ENCODE peak calls at places on chromosome 5, in nine cellular contexts. One of them, this sample, is unnamed.

GRCh38 chr5:72134226-72134625 is 27.0 kb downstream of the MAP1B start:
- DNase-seq in GM10248: no peak
- DNase-seq in RWPE1: no peak
- DNase-seq in A549: no peak
- DNase-seq in right cardiac atrium: no peak
- DNase-seq in activated effector memory CD4-positive, alpha-beta T cell treated with anti-CD3 and anti-CD28 coated beads, Interleukin-2, amount 50 U/mL, for 16 hours: no peak
- DNase-seq in HTR-8/SVneo: no peak
- DNase-seq in hypothalamus: no peak
- DNase-seq in cardiac muscle cell: no peak
- DNase-seq in this sample: no peak

GRCh38 chr5:11909471-11909870 is 5.2 kb upstream of the CTNND2 start:
- DNase-seq in A549: no peak
- DNase-seq in right cardiac atrium: no peak
- DNase-seq in cardiac muscle cell: no peak
- DNase-seq in GM10248: no peak
- DNase-seq in RWPE1: no peak
- DNase-seq in HTR-8/SVneo: no peak
- DNase-seq in hypothalamus: no peak
- DNase-seq in activated effector memory CD4-positive, alpha-beta T cell treated with anti-CD3 and anti-CD28 coated beads, Interleukin-2, amount 50 U/mL, for 16 hours: no peak
- DNase-seq in this sample: no peak

GRCh38 chr5:60494635-60495034 is 205.3 kb downstream of the DEPDC1B start:
- DNase-seq in GM10248: peak; percentile 28
- DNase-seq in hypothalamus: no peak
- DNase-seq in cardiac muscle cell: no peak
- DNase-seq in HTR-8/SVneo: no peak
- DNase-seq in right cardiac atrium: no peak
- DNase-seq in A549: no peak
- DNase-seq in RWPE1: no peak
- DNase-seq in activated effector memory CD4-positive, alpha-beta T cell treated with anti-CD3 and anti-CD28 coated beads, Interleukin-2, amount 50 U/mL, for 16 hours: no peak
- DNase-seq in this sample: no peak

GRCh38 chr5:139197710-139198669 is at the start of gene SIL1:
- DNase-seq in cardiac muscle cell: peak; percentile 98
- DNase-seq in right cardiac atrium: peak; percentile 99
- DNase-seq in hypothalamus: peak; percentile 94
- DNase-seq in RWPE1: peak; percentile 98
- DNase-seq in HTR-8/SVneo: peak; percentile 95
- DNase-seq in activated effector memory CD4-positive, alpha-beta T cell treated with anti-CD3 and anti-CD28 coated beads, Interleukin-2, amount 50 U/mL, for 16 hours: peak; percentile 98
- DNase-seq in GM10248: peak; percentile 98
- DNase-seq in A549: peak; percentile 93
- DNase-seq in this sample: peak; percentile 89

GRCh38 chr5:120457839-120458507 is 6.1 kb upstream of the PRR16 start:
- DNase-seq in right cardiac atrium: peak; percentile 88
- DNase-seq in A549: peak; percentile 63
- DNase-seq in cardiac muscle cell: peak; percentile 82
- DNase-seq in hypothalamus: peak; percentile 2
- DNase-seq in RWPE1: peak; percentile 29
- DNase-seq in activated effector memory CD4-positive, alpha-beta T cell treated with anti-CD3 and anti-CD28 coated beads, Interleukin-2, amount 50 U/mL, for 16 hours: peak; percentile 67
- DNase-seq in HTR-8/SVneo: peak; percentile 37
- DNase-seq in GM10248: peak; percentile 44
- DNase-seq in this sample: peak; percentile 11

GRCh38 chr5:178107889-178108288 is 5.4 kb upstream of the N4BP3 start:
- DNase-seq in right cardiac atrium: no peak
- DNase-seq in HTR-8/SVneo: no peak
- DNase-seq in GM10248: no peak
- DNase-seq in hypothalamus: no peak
- DNase-seq in RWPE1: no peak
- DNase-seq in A549: no peak
- DNase-seq in activated effector memory CD4-positive, alpha-beta T cell treated with anti-CD3 and anti-CD28 coated beads, Interleukin-2, amount 50 U/mL, for 16 hours: no peak
- DNase-seq in cardiac muscle cell: no peak
- DNase-seq in this sample: no peak

GRCh38 chr5:83552275-83552674 is 80.7 kb downstream of the VCAN start:
- DNase-seq in right cardiac atrium: no peak
- DNase-seq in A549: no peak
- DNase-seq in HTR-8/SVneo: no peak
- DNase-seq in RWPE1: peak; percentile 24
- DNase-seq in GM10248: no peak
- DNase-seq in hypothalamus: no peak
- DNase-seq in activated effector memory CD4-positive, alpha-beta T cell treated with anti-CD3 and anti-CD28 coated beads, Interleukin-2, amount 50 U/mL, for 16 hours: no peak
- DNase-seq in cardiac muscle cell: no peak
- DNase-seq in this sample: no peak

GRCh38 chr5:10439692-10440091 is 2.0 kb upstream of the ROPN1L start:
- DNase-seq in cardiac muscle cell: no peak
- DNase-seq in HTR-8/SVneo: no peak
- DNase-seq in A549: no peak
- DNase-seq in activated effector memory CD4-positive, alpha-beta T cell treated with anti-CD3 and anti-CD28 coated beads, Interleukin-2, amount 50 U/mL, for 16 hours: no peak
- DNase-seq in right cardiac atrium: no peak
- DNase-seq in RWPE1: no peak
- DNase-seq in hypothalamus: no peak
- DNase-seq in GM10248: no peak
- DNase-seq in this sample: no peak

GRCh38 chr5:72046106-72046505 is 61.2 kb upstream of the MAP1B start:
- DNase-seq in A549: no peak
- DNase-seq in activated effector memory CD4-positive, alpha-beta T cell treated with anti-CD3 and anti-CD28 coated beads, Interleukin-2, amount 50 U/mL, for 16 hours: no peak
- DNase-seq in GM10248: no peak
- DNase-seq in hypothalamus: no peak
- DNase-seq in HTR-8/SVneo: no peak
- DNase-seq in RWPE1: no peak
- DNase-seq in right cardiac atrium: no peak
- DNase-seq in cardiac muscle cell: no peak
- DNase-seq in this sample: no peak

GRCh38 chr5:36686881-36687280 is 80.5 kb downstream of the SLC1A3 start:
- DNase-seq in RWPE1: no peak
- DNase-seq in HTR-8/SVneo: no peak
- DNase-seq in hypothalamus: no peak
- DNase-seq in A549: no peak
- DNase-seq in cardiac muscle cell: no peak
- DNase-seq in GM10248: no peak
- DNase-seq in activated effector memory CD4-positive, alpha-beta T cell treated with anti-CD3 and anti-CD28 coated beads, Interleukin-2, amount 50 U/mL, for 16 hours: no peak
- DNase-seq in right cardiac atrium: no peak
- DNase-seq in this sample: peak; percentile 49

GRCh38 chr5:39093351-39093749 is 19.2 kb upstream of the RICTOR start:
- DNase-seq in hypothalamus: no peak
- DNase-seq in RWPE1: no peak
- DNase-seq in GM10248: no peak
- DNase-seq in cardiac muscle cell: peak; percentile 9
- DNase-seq in right cardiac atrium: no peak
- DNase-seq in A549: no peak
- DNase-seq in HTR-8/SVneo: no peak
- DNase-seq in activated effector memory CD4-positive, alpha-beta T cell treated with anti-CD3 and anti-CD28 coated beads, Interleukin-2, amount 50 U/mL, for 16 hours: no peak
- DNase-seq in this sample: no peak

GRCh38 chr5:132481243-132482211 is 9.0 kb downstream of the IRF1 start:
- DNase-seq in right cardiac atrium: no peak
- DNase-seq in cardiac muscle cell: no peak
- DNase-seq in HTR-8/SVneo: no peak
- DNase-seq in A549: no peak
- DNase-seq in activated effector memory CD4-positive, alpha-beta T cell treated with anti-CD3 and anti-CD28 coated beads, Interleukin-2, amount 50 U/mL, for 16 hours: peak; percentile 75
- DNase-seq in hypothalamus: no peak
- DNase-seq in GM10248: no peak
- DNase-seq in RWPE1: no peak
- DNase-seq in this sample: no peak

GRCh38 chr5:119250946-119251901 is 104.6 kb upstream of the TNFAIP8 start:
- DNase-seq in activated effector memory CD4-positive, alpha-beta T cell treated with anti-CD3 and anti-CD28 coated beads, Interleukin-2, amount 50 U/mL, for 16 hours: no peak
- DNase-seq in HTR-8/SVneo: no peak
- DNase-seq in cardiac muscle cell: peak; percentile 6
- DNase-seq in A549: no peak
- DNase-seq in RWPE1: no peak
- DNase-seq in GM10248: no peak
- DNase-seq in right cardiac atrium: no peak
- DNase-seq in hypothalamus: no peak
- DNase-seq in this sample: no peak

GRCh38 chr5:59249160-59249559 is 644.4 kb downstream of the PDE4D start:
- DNase-seq in HTR-8/SVneo: no peak
- DNase-seq in RWPE1: no peak
- DNase-seq in activated effector memory CD4-positive, alpha-beta T cell treated with anti-CD3 and anti-CD28 coated beads, Interleukin-2, amount 50 U/mL, for 16 hours: no peak
- DNase-seq in right cardiac atrium: no peak
- DNase-seq in hypothalamus: no peak
- DNase-seq in GM10248: no peak
- DNase-seq in A549: no peak
- DNase-seq in cardiac muscle cell: no peak
- DNase-seq in this sample: no peak

GRCh38 chr5:15852217-15852616 is 327.4 kb downstream of the MARCHF11 start:
- DNase-seq in HTR-8/SVneo: no peak
- DNase-seq in GM10248: no peak
- DNase-seq in right cardiac atrium: no peak
- DNase-seq in hypothalamus: no peak
- DNase-seq in A549: no peak
- DNase-seq in RWPE1: no peak
- DNase-seq in activated effector memory CD4-positive, alpha-beta T cell treated with anti-CD3 and anti-CD28 coated beads, Interleukin-2, amount 50 U/mL, for 16 hours: no peak
- DNase-seq in cardiac muscle cell: no peak
- DNase-seq in this sample: no peak

GRCh38 chr5:172345886-172346285 is 62.3 kb upstream of the UBTD2 start:
- DNase-seq in A549: no peak
- DNase-seq in RWPE1: no peak
- DNase-seq in cardiac muscle cell: no peak
- DNase-seq in activated effector memory CD4-positive, alpha-beta T cell treated with anti-CD3 and anti-CD28 coated beads, Interleukin-2, amount 50 U/mL, for 16 hours: no peak
- DNase-seq in right cardiac atrium: no peak
- DNase-seq in HTR-8/SVneo: no peak
- DNase-seq in GM10248: no peak
- DNase-seq in hypothalamus: no peak
- DNase-seq in this sample: no peak

GRCh38 chr5:417765-418559 is 25.0 kb upstream of the EXOC3 start:
- DNase-seq in hypothalamus: no peak
- DNase-seq in right cardiac atrium: no peak
- DNase-seq in HTR-8/SVneo: no peak
- DNase-seq in GM10248: no peak
- DNase-seq in cardiac muscle cell: no peak
- DNase-seq in RWPE1: no peak
- DNase-seq in activated effector memory CD4-positive, alpha-beta T cell treated with anti-CD3 and anti-CD28 coated beads, Interleukin-2, amount 50 U/mL, for 16 hours: no peak
- DNase-seq in A549: no peak
- DNase-seq in this sample: no peak

GRCh38 chr5:168651654-168652053 is 72.5 kb upstream of the PANK3 start:
- DNase-seq in HTR-8/SVneo: peak; percentile 60
- DNase-seq in activated effector memory CD4-positive, alpha-beta T cell treated with anti-CD3 and anti-CD28 coated beads, Interleukin-2, amount 50 U/mL, for 16 hours: no peak
- DNase-seq in A549: peak; percentile 49
- DNase-seq in GM10248: no peak
- DNase-seq in cardiac muscle cell: peak; percentile 90
- DNase-seq in right cardiac atrium: no peak
- DNase-seq in RWPE1: peak; percentile 90
- DNase-seq in hypothalamus: no peak
- DNase-seq in this sample: no peak

GRCh38 chr5:77235881-77236560 is 25.5 kb downstream of the PDE8B start:
- DNase-seq in RWPE1: no peak
- DNase-seq in hypothalamus: no peak
- DNase-seq in cardiac muscle cell: no peak
- DNase-seq in HTR-8/SVneo: no peak
- DNase-seq in A549: no peak
- DNase-seq in right cardiac atrium: no peak
- DNase-seq in activated effector memory CD4-positive, alpha-beta T cell treated with anti-CD3 and anti-CD28 coated beads, Interleukin-2, amount 50 U/mL, for 16 hours: no peak
- DNase-seq in GM10248: no peak
- DNase-seq in this sample: no peak

GRCh38 chr5:149002761-149003689 is 59.8 kb downstream of the SH3TC2 start:
- DNase-seq in HTR-8/SVneo: peak; percentile 53
- DNase-seq in GM10248: no peak
- DNase-seq in hypothalamus: no peak
- DNase-seq in cardiac muscle cell: no peak
- DNase-seq in A549: peak; percentile 27
- DNase-seq in right cardiac atrium: no peak
- DNase-seq in RWPE1: peak; percentile 69
- DNase-seq in activated effector memory CD4-positive, alpha-beta T cell treated with anti-CD3 and anti-CD28 coated beads, Interleukin-2, amount 50 U/mL, for 16 hours: no peak
- DNase-seq in this sample: no peak

GRCh38 chr5:11128021-11128420 is 367.0 kb upstream of the DAP start:
- DNase-seq in hypothalamus: no peak
- DNase-seq in activated effector memory CD4-positive, alpha-beta T cell treated with anti-CD3 and anti-CD28 coated beads, Interleukin-2, amount 50 U/mL, for 16 hours: no peak
- DNase-seq in cardiac muscle cell: no peak
- DNase-seq in A549: no peak
- DNase-seq in HTR-8/SVneo: no peak
- DNase-seq in right cardiac atrium: no peak
- DNase-seq in RWPE1: no peak
- DNase-seq in GM10248: no peak
- DNase-seq in this sample: no peak

GRCh38 chr5:25458628-25459027 is 813.9 kb upstream of the CDH10 start:
- DNase-seq in hypothalamus: no peak
- DNase-seq in HTR-8/SVneo: no peak
- DNase-seq in cardiac muscle cell: no peak
- DNase-seq in RWPE1: peak; percentile 8
- DNase-seq in A549: peak; percentile 14
- DNase-seq in right cardiac atrium: no peak
- DNase-seq in activated effector memory CD4-positive, alpha-beta T cell treated with anti-CD3 and anti-CD28 coated beads, Interleukin-2, amount 50 U/mL, for 16 hours: no peak
- DNase-seq in GM10248: no peak
- DNase-seq in this sample: no peak

GRCh38 chr5:11139471-11139870 is 378.4 kb upstream of the DAP start:
- DNase-seq in cardiac muscle cell: no peak
- DNase-seq in A549: no peak
- DNase-seq in RWPE1: no peak
- DNase-seq in HTR-8/SVneo: no peak
- DNase-seq in activated effector memory CD4-positive, alpha-beta T cell treated with anti-CD3 and anti-CD28 coated beads, Interleukin-2, amount 50 U/mL, for 16 hours: no peak
- DNase-seq in right cardiac atrium: no peak
- DNase-seq in hypothalamus: no peak
- DNase-seq in GM10248: no peak
- DNase-seq in this sample: no peak

GRCh38 chr5:135238622-135239460 is 160.2 kb downstream of the MACROH2A1 start:
- DNase-seq in A549: no peak
- DNase-seq in activated effector memory CD4-positive, alpha-beta T cell treated with anti-CD3 and anti-CD28 coated beads, Interleukin-2, amount 50 U/mL, for 16 hours: peak; percentile 33
- DNase-seq in right cardiac atrium: no peak
- DNase-seq in RWPE1: no peak
- DNase-seq in GM10248: no peak
- DNase-seq in hypothalamus: no peak
- DNase-seq in HTR-8/SVneo: no peak
- DNase-seq in cardiac muscle cell: no peak
- DNase-seq in this sample: no peak

GRCh38 chr5:6725448-6725847 is 12.2 kb downstream of the TENT4A start:
- DNase-seq in RWPE1: no peak
- DNase-seq in GM10248: no peak
- DNase-seq in hypothalamus: no peak
- DNase-seq in HTR-8/SVneo: no peak
- DNase-seq in A549: no peak
- DNase-seq in activated effector memory CD4-positive, alpha-beta T cell treated with anti-CD3 and anti-CD28 coated beads, Interleukin-2, amount 50 U/mL, for 16 hours: no peak
- DNase-seq in right cardiac atrium: no peak
- DNase-seq in cardiac muscle cell: no peak
- DNase-seq in this sample: no peak

GRCh38 chr5:172886974-172887491 is 53.0 kb downstream of the ERGIC1 start:
- DNase-seq in RWPE1: peak; percentile 82
- DNase-seq in GM10248: no peak
- DNase-seq in A549: no peak
- DNase-seq in HTR-8/SVneo: no peak
- DNase-seq in right cardiac atrium: peak; percentile 83
- DNase-seq in activated effector memory CD4-positive, alpha-beta T cell treated with anti-CD3 and anti-CD28 coated beads, Interleukin-2, amount 50 U/mL, for 16 hours: no peak
- DNase-seq in hypothalamus: no peak
- DNase-seq in cardiac muscle cell: peak; percentile 99
- DNase-seq in this sample: peak; percentile 48

GRCh38 chr5:177241768-177242167 is 61.8 kb downstream of the RAB24 start:
- DNase-seq in activated effector memory CD4-positive, alpha-beta T cell treated with anti-CD3 and anti-CD28 coated beads, Interleukin-2, amount 50 U/mL, for 16 hours: no peak
- DNase-seq in HTR-8/SVneo: no peak
- DNase-seq in hypothalamus: no peak
- DNase-seq in GM10248: no peak
- DNase-seq in RWPE1: no peak
- DNase-seq in A549: no peak
- DNase-seq in cardiac muscle cell: no peak
- DNase-seq in right cardiac atrium: no peak
- DNase-seq in this sample: no peak

GRCh38 chr5:29588276-29588675 is 1605.2 kb upstream of the CDH6 start:
- DNase-seq in cardiac muscle cell: no peak
- DNase-seq in activated effector memory CD4-positive, alpha-beta T cell treated with anti-CD3 and anti-CD28 coated beads, Interleukin-2, amount 50 U/mL, for 16 hours: no peak
- DNase-seq in right cardiac atrium: no peak
- DNase-seq in hypothalamus: no peak
- DNase-seq in GM10248: no peak
- DNase-seq in RWPE1: peak; percentile 2
- DNase-seq in A549: no peak
- DNase-seq in HTR-8/SVneo: no peak
- DNase-seq in this sample: no peak

GRCh38 chr5:5981562-5981961 is 396.8 kb downstream of the MED10 start:
- DNase-seq in HTR-8/SVneo: no peak
- DNase-seq in right cardiac atrium: no peak
- DNase-seq in A549: no peak
- DNase-seq in RWPE1: no peak
- DNase-seq in cardiac muscle cell: no peak
- DNase-seq in GM10248: no peak
- DNase-seq in activated effector memory CD4-positive, alpha-beta T cell treated with anti-CD3 and anti-CD28 coated beads, Interleukin-2, amount 50 U/mL, for 16 hours: no peak
- DNase-seq in hypothalamus: no peak
- DNase-seq in this sample: no peak

GRCh38 chr5:169009171-169009570 is 291.8 kb downstream of the SLIT3 start:
- DNase-seq in activated effector memory CD4-positive, alpha-beta T cell treated with anti-CD3 and anti-CD28 coated beads, Interleukin-2, amount 50 U/mL, for 16 hours: no peak
- DNase-seq in hypothalamus: no peak
- DNase-seq in cardiac muscle cell: no peak
- DNase-seq in GM10248: no peak
- DNase-seq in A549: peak; percentile 74
- DNase-seq in RWPE1: no peak
- DNase-seq in HTR-8/SVneo: no peak
- DNase-seq in right cardiac atrium: no peak
- DNase-seq in this sample: no peak

GRCh38 chr5:126098330-126099017 is 324.7 kb upstream of the GRAMD2B start:
- DNase-seq in A549: no peak
- DNase-seq in RWPE1: no peak
- DNase-seq in HTR-8/SVneo: no peak
- DNase-seq in right cardiac atrium: no peak
- DNase-seq in GM10248: no peak
- DNase-seq in cardiac muscle cell: peak; percentile 12
- DNase-seq in hypothalamus: no peak
- DNase-seq in activated effector memory CD4-positive, alpha-beta T cell treated with anti-CD3 and anti-CD28 coated beads, Interleukin-2, amount 50 U/mL, for 16 hours: no peak
- DNase-seq in this sample: no peak

This sample was measured in HuH-7.